ENCODE peak calls at places on chromosomes 4 and X, in nine cellular contexts. R is COR-L47; A is cardiac fibroblast; O is AML-193; B is AG08395; Q is M059J; E is IMR-90; N is chondrocyte; L is stimulated activated CD4-positive, alpha-beta T cell treated with anti-CD3 and anti-CD28 coated beads, Interleukin-2, amount 100 ng/mL, for 24 hours. F is an unnamed sample.

GRCh38 chrX:98362630-98363029 is 1478.9 kb downstream of the RPA4 start:
- DNase-seq in R (no peak), A (no peak), O (no peak), B (no peak), Q (no peak), E (no peak), N (no peak), L (no peak), F (no peak)

GRCh38 chr4:3834186-3834920 is 68.2 kb downstream of the ADRA2C start:
- DNase-seq in R (no peak), A (no peak), O (no peak), B (no peak), Q (no peak), E (no peak), N (peak; percentile 86), L (no peak), F (no peak)

GRCh38 chr4:18138076-18138665 is 116.6 kb upstream of the LCORL start:
- DNase-seq in R (no peak), A (no peak), O (no peak), B (no peak), Q (no peak), E (no peak), N (no peak), L (no peak), F (no peak)

GRCh38 chrX:154540897-154541535 is 5.6 kb downstream of the G6PD start:
- DNase-seq in R (no peak), A (peak; percentile 39), O (no peak), B (no peak), Q (peak; percentile 93), E (no peak), N (no peak), L (no peak), F (no peak)

GRCh38 chrX:100895365-100896075 is 21.4 kb upstream of the NOX1 start:
- DNase-seq in R (peak; percentile 31), A (peak; percentile 59), O (peak; percentile 1), B (peak; percentile 13), Q (peak; percentile 64), E (peak; percentile 44), N (no peak), L (peak; percentile 11), F (no peak)

GRCh38 chr4:164438321-164438720 is 315.6 kb upstream of the SMIM31 start:
- DNase-seq in R (no peak), A (no peak), O (no peak), B (no peak), Q (peak; percentile 70), E (peak; percentile 1), N (no peak), L (no peak), F (no peak)

GRCh38 chr4:88720749-88721428 is 23.3 kb upstream of the NAP1L5 start:
- DNase-seq in R (no peak), A (no peak), O (no peak), B (no peak), Q (no peak), E (no peak), N (no peak), L (no peak), F (no peak)

GRCh38 chrX:39002466-39002865 is 201.2 kb downstream of the MID1IP1 start:
- DNase-seq in R (no peak), A (no peak), O (no peak), B (no peak), Q (peak; percentile 16), E (no peak), N (no peak), L (no peak), F (no peak)